ENCODE peak calls at places on chromosomes 5 and 9, in four cellular contexts. U is GM12878, H is HepG2, A is K562. O is an unnamed sample.

GRCh38 chr9:78439192-78439865 is 142.4 kb downstream of the PSAT1 start:
- DNase-seq in U (peak), H (peak), A (peak), O (peak)

GRCh38 chr5:42718591-42718990 is 38.0 kb upstream of the CCDC152 start:
- DNase-seq in A (no peak), U (peak), H (no peak), O (no peak)

GRCh38 chr5:71969464-71969863 is 137.8 kb upstream of the MAP1B start:
- DNase-seq in U (no peak), H (no peak), A (no peak), O (no peak)

GRCh38 chr5:172414618-172415599 is 39.4 kb downstream of the SH3PXD2B start:
- DNase-seq in A (no peak), H (peak), U (no peak), O (no peak)

GRCh38 chr5:175800656-175801081 is 70.7 kb upstream of the CPLX2 start:
- DNase-seq in H (no peak), A (no peak), U (no peak), O (no peak)

GRCh38 chr9:121725008-121725795 is 73.8 kb downstream of the DAB2IP start:
- DNase-seq in A (no peak), H (no peak), U (no peak), O (peak)

GRCh38 chr5:130871346-130872086 is 293.5 kb downstream of the HINT1 start:
- DNase-seq in A (peak), H (peak), U (no peak), O (peak)

GRCh38 chr5:169347786-169348185 is 46.8 kb upstream of the SLIT3 start:
- DNase-seq in A (no peak), H (no peak), U (no peak), O (peak)

GRCh38 chr5:109945097-109945678 is 255.5 kb downstream of the MAN2A1 start:
- DNase-seq in U (no peak), H (peak), A (no peak), O (no peak)

GRCh38 chr9:134252084-134252830 is 74.0 kb upstream of the RXRA start:
- DNase-seq in U (no peak), A (no peak), H (no peak), O (no peak)

GRCh38 chr9:137656416-137656815 is 37.6 kb downstream of the EHMT1 start:
- DNase-seq in A (no peak), U (no peak), H (no peak), O (no peak)

GRCh38 chr5:150765019-150765788 is 6.4 kb upstream of the DCTN4 start:
- DNase-seq in H (no peak), U (no peak), A (no peak), O (no peak)

GRCh38 chr9:121824651-121825480 is 173.4 kb downstream of the DAB2IP start:
- DNase-seq in H (peak), U (no peak), A (peak), O (no peak)

GRCh38 chr9:36935332-36935731 is 98.7 kb downstream of the PAX5 start:
- DNase-seq in H (no peak), U (peak), A (no peak), O (no peak)

GRCh38 chr5:44932922-44933585 is 124.3 kb downstream of the MRPS30 start:
- DNase-seq in A (no peak), U (peak), H (no peak), O (no peak)

GRCh38 chr5:44935262-44935661 is 126.5 kb downstream of the MRPS30 start:
- DNase-seq in U (no peak), A (no peak), H (no peak), O (no peak)

GRCh38 chr5:44935871-44936270 is 127.1 kb downstream of the MRPS30 start:
- DNase-seq in U (no peak), H (no peak), A (no peak), O (no peak)

DNA sequence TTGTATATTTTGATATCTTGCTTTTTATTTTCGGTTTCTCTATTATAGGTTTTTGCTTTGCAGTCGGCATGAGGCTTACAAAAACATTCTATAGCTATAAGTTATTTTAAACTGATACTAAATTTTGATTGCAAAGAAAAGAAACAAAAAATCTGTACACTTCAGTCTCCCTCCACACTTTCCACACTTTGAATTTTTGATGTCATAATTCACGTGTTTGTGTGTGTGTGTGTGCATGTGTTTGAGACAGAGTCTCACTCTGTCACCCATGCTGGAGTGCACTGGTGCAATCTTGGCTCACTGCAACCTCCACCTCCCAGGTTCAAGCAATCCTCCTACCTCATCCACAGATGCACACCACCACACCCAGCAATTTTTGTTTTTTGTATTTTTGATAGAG is 124.9 kb downstream of the MRPS30 start:
- DNase-seq in U (no peak), H (no peak), A (no peak), O (no peak)
- H3K9ac ChIP-seq in U (no peak), H (no peak), A (no peak), O (no peak)

DNA sequence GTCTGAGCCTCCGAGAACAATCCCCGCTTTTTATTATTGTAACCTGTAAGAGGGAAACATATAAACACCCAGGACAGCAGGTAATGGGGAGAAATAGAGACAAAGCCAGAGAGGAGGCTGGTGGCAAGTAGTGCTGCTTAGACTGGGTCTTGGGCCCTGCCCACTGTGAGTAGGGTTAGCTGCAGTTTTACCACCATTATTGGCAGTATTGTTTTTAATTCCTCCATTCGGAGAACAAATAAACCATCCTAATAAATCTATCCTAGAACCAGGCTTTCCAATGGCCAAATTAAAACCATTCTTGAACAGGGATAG is 6.3 kb downstream of the NR2F1 start:
- DNase-seq in H (no peak), A (no peak), U (no peak), O (no peak)
- TF ChIP-seq EZH2 in H (no peak), A (no peak), U (no peak), O (no peak)

GRCh38 chr9:128719919-128720605 is 3.9 kb downstream of the ZDHHC12 start:
- DNase-seq in A (no peak), U (no peak), H (no peak), O (no peak)
- TF ChIP-seq MYC in A (no peak), U (no peak), H (no peak), O (no peak)

GRCh38 chr5:2288968-2289367 is 406.2 kb upstream of the IRX4 start:
- DNase-seq in A (no peak), H (no peak), U (no peak), O (no peak)

GRCh38 chr5:2293906-2294305 is 411.2 kb upstream of the IRX4 start:
- DNase-seq in A (no peak), H (no peak), U (no peak), O (no peak)

GRCh38 chr5:2288466-2288865 is 405.7 kb upstream of the IRX4 start:
- DNase-seq in A (no peak), U (no peak), H (no peak), O (no peak)

GRCh38 chr5:2289380-2289779 is 406.7 kb upstream of the IRX4 start:
- DNase-seq in A (no peak), U (no peak), H (no peak), O (no peak)

DNA sequence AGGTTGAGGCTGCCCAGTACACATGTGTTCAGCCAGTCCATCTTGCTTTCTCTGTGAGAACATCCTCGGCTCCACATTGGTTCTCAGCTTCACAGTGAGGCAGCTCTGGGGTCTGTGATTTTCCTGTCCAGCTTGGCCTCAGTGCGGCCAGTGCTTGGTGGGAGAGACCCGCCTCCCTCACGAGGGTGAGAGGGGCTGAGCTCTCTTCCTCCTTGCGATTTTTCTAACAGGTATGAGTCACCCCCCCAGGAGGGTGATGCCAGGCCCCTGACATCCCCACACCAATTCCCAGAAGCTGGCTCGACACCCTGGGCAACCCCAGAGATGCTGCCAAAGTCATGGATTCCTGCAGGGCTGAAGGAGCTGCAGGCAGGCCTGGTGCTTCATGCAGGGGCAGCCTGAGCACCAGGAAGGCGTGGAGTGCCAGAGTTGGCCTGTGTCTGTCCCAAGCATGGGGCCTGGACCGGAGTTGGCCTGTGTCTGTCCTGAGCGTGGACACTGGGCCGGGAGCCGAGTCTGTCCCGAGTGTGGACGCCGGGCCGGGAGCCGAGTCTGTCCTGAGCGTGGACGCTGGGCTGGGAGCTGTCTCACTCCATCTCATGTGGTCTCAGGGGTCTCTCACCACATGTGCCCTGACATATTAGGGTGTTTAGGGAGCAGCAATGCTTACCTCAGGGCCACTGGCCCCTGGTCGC is 408.6 kb upstream of the IRX4 start:
- DNase-seq in A (no peak), U (no peak), H (no peak), O (no peak)
- H3K9ac ChIP-seq in A (no peak), U (no peak), H (no peak), O (no peak)

DNA sequence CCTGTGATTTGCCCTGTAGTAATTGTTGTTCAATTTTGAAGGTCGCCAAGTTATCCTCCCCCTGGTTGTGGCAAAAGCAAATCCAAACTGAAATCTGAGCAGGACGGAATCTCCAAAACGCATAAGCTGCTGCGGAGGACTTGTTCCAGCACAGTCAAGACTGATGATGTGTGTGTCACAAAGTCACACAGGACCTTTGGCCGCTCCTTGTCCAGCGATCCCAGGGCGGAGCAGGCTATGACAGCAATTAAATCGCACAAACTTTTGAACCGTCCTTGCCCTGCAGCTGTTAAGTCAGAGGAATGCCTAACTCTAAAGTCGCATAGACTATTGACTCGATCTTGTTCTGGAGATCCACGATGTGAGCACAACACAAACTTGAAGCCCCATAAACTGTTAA is 128.4 kb downstream of the PARP8 start:
- DNase-seq in U (no peak), A (no peak), H (no peak), O (no peak)
- TF ChIP-seq EZH2 in U (no peak), A (no peak), H (no peak), O (no peak)

GRCh38 chr5:103706939-103707682 is 144.5 kb upstream of the NUDT12 start:
- DNase-seq in H (no peak), U (no peak), A (no peak), O (no peak)
- TF ChIP-seq MYC in H (no peak), U (no peak), A (no peak), O (no peak)

GRCh38 chr9:94847486-94847885 is 121.0 kb downstream of the AOPEP start:
- DNase-seq in A (no peak), H (no peak), U (no peak), O (peak)
- H3K9ac ChIP-seq in A (no peak), H (no peak), U (no peak), O (no peak)

DNA sequence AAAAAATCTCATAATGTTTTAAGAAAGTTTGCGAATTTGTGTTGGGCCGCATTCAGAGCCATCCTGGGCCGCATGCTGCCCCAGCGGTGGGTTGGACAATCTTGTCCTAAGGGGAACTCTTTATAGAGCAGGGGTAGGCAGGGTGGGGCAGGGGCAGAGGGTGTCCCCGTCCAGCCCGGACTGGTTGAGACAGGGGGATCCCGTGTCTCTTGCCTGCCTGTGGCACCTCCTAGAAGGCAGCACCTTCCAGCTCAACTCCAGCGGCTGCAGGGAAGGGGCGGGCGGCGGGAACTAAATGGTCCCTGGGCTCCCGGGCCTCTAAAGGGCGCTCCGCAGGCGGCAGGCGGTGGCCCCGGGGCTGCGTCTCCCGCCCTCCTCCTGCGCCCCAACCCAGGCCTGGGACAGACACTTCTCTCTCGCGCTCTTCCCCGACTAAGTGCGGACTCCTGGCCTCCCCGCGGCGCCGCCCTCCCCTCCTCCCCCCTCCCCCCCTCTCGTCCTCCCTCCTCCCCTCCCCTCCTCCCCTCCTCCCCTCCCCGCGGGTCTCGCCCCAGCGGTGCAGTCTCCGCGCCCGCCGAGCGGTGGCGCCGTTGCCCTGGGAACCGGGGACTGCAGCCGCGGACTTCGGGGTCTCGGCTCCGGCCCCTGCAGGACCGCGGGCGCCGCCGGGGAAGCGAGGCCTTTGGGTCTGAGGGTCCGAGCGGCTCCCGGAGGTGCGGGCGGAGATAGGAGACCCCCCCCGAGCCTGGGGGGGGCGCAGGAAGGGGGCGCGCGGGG is 132.6 kb downstream of the MRPL36 start:
- DNase-seq in A (peak), H (no peak), U (no peak), O (no peak)
- TF ChIP-seq EZH2 in A (no peak), H (no peak), U (no peak), O (peak)